ENCODE peak calls at places on chromosomes 4 and X, in four cellular contexts. X is IMR-90, A is A549, Z is body of pancreas. J is an unnamed sample. For H3K4me1, the result is how much of the 10 kb centered on the place peaks cover.

GRCh38 chr4:73988096-73988495 is at the start of gene PPBP:
- DNase-seq in X (no peak), A (no peak), Z (no peak), J (no peak)

GRCh38 chr4:139300431-139301142 is 718 bp upstream of the NAA15 start:
- DNase-seq in Z (peak), X (peak), A (peak), J (peak)

GRCh38 chr4:137531951-137532868 is at the start of gene PCDH18:
- DNase-seq in X (peak), A (no peak), Z (peak), J (peak)

GRCh38 chr4:76943790-76944189 is 5.8 kb upstream of the SEPTIN11 start:
- DNase-seq in Z (no peak), A (no peak), X (no peak), J (no peak)

GRCh38 chr4:17492058-17492741 is 19.7 kb downstream of the QDPR start:
- DNase-seq in Z (peak), A (no peak), X (no peak), J (peak)

GRCh38 chrX:103338663-103339062 is 8.6 kb downstream of the TCEAL7 start:
- DNase-seq in X (no peak), Z (no peak), A (no peak), J (no peak)

GRCh38 chr4:3070709-3071500 is 3.4 kb downstream of the HTT-AS start:
- DNase-seq in Z (no peak), X (peak), A (no peak), J (no peak)

GRCh38 chrX:149630681-149631292 is 805 bp downstream of the TMEM185A start:
- DNase-seq in Z (peak), X (peak), A (peak), J (peak)

GRCh38 chr4:14180983-14181601 is 553.6 kb upstream of the BOD1L1 start:
- DNase-seq in A (peak), Z (peak), X (peak), J (no peak)

GRCh38 chr4:94214703-94215360 is 7.2 kb downstream of the SMARCAD1 start:
- DNase-seq in A (no peak), X (no peak), Z (no peak), J (no peak)

GRCh38 chrX:83469551-83469950 is 38.5 kb upstream of the POU3F4 start:
- DNase-seq in X (peak), A (peak), Z (peak), J (peak)

GRCh38 chrX:123860506-123860840 is 620 bp downstream of the XIAP start:
- DNase-seq in X (no peak), A (peak), Z (no peak), J (no peak)

GRCh38 chrX:71301195-71301924 is at the start of gene ITGB1BP2:
- DNase-seq in A (no peak), Z (no peak), X (peak), J (peak)

GRCh38 chr4:187021436-187022205 is 298.0 kb upstream of the FAT1 start:
- DNase-seq in A (no peak), X (no peak), Z (no peak), J (no peak)

GRCh38 chrX:30150196-30150895 is 65.0 kb upstream of the MAGEB2 start:
- DNase-seq in A (no peak), Z (no peak), X (peak), J (no peak)

GRCh38 chr4:10047967-10048366 is 26.7 kb upstream of the SLC2A9 start:
- DNase-seq in A (no peak), X (no peak), Z (no peak), J (no peak)

GRCh38 chr4:3657917-3658913 is 108.0 kb upstream of the ADRA2C start:
- DNase-seq in X (peak), A (no peak), Z (peak), J (no peak)

GRCh38 chr4:123399638-123400358 is 3.2 kb downstream of the SPRY1 start:
- DNase-seq in A (no peak), X (no peak), Z (peak), J (no peak)

GRCh38 chr4:99652596-99653436 is 4.8 kb downstream of the C4orf54 start:
- DNase-seq in X (no peak), A (no peak), Z (no peak), J (peak)

GRCh38 chr4:48109413-48110263 is 24.4 kb downstream of the TXK start:
- DNase-seq in Z (peak), A (peak), X (peak), J (no peak)

GRCh38 chr4:180636696-180637095 is 1606.5 kb upstream of the TENM3 start:
- DNase-seq in A (no peak), Z (no peak), X (peak), J (no peak)

GRCh38 chrX:45385767-45386166 is 185.1 kb upstream of the DIPK2B start:
- DNase-seq in Z (no peak), A (no peak), X (peak), J (no peak)

GRCh38 chr4:16591867-16592266 is 306.6 kb downstream of the LDB2 start:
- DNase-seq in Z (peak), A (no peak), X (no peak), J (no peak)

GRCh38 chrX:14948701-14949100 is 75.5 kb downstream of the MOSPD2 start:
- DNase-seq in Z (no peak), X (no peak), A (no peak), J (no peak)

GRCh38 chrX:119252716-119253115 is 16.6 kb downstream of the PGRMC1 start:
- DNase-seq in Z (no peak), A (no peak), X (no peak), J (no peak)

GRCh38 chr4:95317124-95317820 is 231.5 kb downstream of the UNC5C start:
- DNase-seq in Z (no peak), X (no peak), A (no peak), J (no peak)

GRCh38 chrX:136030357-136031225 is 45.4 kb downstream of the SLC9A6 start:
- DNase-seq in A (no peak), X (peak), Z (peak), J (peak)

GRCh38 chr4:184328022-184328736 is 110.5 kb upstream of the ENPP6 start:
- DNase-seq in A (no peak), Z (no peak), X (no peak), J (peak)

GRCh38 chrX:103309860-103310591 is 764 bp downstream of the BEX2 start:
- DNase-seq in Z (no peak), X (no peak), A (no peak), J (peak)

GRCh38 chr4:168522371-168522770 is 25.5 kb downstream of the PALLD start:
- DNase-seq in X (no peak), A (no peak), Z (no peak), J (no peak)

GRCh38 chr4:23374280-23374679 is 515.6 kb downstream of the PPARGC1A start:
- DNase-seq in Z (no peak), X (no peak), A (no peak), J (peak)

GRCh38 chr4:4524364-4524763 is 17.5 kb downstream of the STX18 start:
- DNase-seq in A (no peak), X (peak), Z (no peak), J (peak)

GRCh38 chrX:138886769-138887168 is 175.3 kb upstream of the FGF13 start:
- DNase-seq in A (no peak), Z (no peak), X (no peak), J (peak)

GRCh38 chr4:40421839-40422238 is 86.7 kb downstream of the CHRNA9 start:
- DNase-seq in A (no peak), Z (no peak), X (no peak), J (no peak)

GRCh38 chr4:137644201-137644600 is 111.9 kb upstream of the PCDH18 start:
- DNase-seq in X (peak), A (no peak), Z (no peak), J (no peak)

GRCh38 chr4:83629945-83630684 is 94.2 kb downstream of the GPAT3 start:
- DNase-seq in X (peak), Z (peak), A (no peak), J (no peak)

GRCh38 chrX:85379174-85379907 is at the start of gene POF1B:
- DNase-seq in Z (peak), A (peak), X (no peak), J (peak)

GRCh38 chr4:155759372-155760252 is 791 bp downstream of the GUCY1B1 start:
- DNase-seq in A (peak), X (peak), Z (peak), J (peak)

GRCh38 chr4:3372933-3373465 is 68.8 kb upstream of the HGFAC start:
- DNase-seq in Z (peak), A (no peak), X (no peak), J (peak)

GRCh38 chr4:86967798-86968197 is 33.0 kb downstream of the AFF1 start:
- DNase-seq in A (no peak), Z (no peak), X (peak), J (no peak)

GRCh38 chr4:86965019-86965976 is 30.5 kb downstream of the AFF1 start:
- DNase-seq in Z (no peak), A (no peak), X (no peak), J (no peak)

GRCh38 chr4:86963697-86964096 is 28.9 kb downstream of the AFF1 start:
- DNase-seq in Z (no peak), A (no peak), X (peak), J (no peak)

GRCh38 chr4:86968477-86969015 is 33.7 kb downstream of the AFF1 start:
- DNase-seq in Z (no peak), A (no peak), X (no peak), J (no peak)

GRCh38 chr4:86967061-86967460 is 32.2 kb downstream of the AFF1 start:
- DNase-seq in X (no peak), Z (no peak), A (no peak), J (no peak)
- H3K4me1 ChIP-seq in X (under half), Z (under half), A (half or more), J (under half)

DNA sequence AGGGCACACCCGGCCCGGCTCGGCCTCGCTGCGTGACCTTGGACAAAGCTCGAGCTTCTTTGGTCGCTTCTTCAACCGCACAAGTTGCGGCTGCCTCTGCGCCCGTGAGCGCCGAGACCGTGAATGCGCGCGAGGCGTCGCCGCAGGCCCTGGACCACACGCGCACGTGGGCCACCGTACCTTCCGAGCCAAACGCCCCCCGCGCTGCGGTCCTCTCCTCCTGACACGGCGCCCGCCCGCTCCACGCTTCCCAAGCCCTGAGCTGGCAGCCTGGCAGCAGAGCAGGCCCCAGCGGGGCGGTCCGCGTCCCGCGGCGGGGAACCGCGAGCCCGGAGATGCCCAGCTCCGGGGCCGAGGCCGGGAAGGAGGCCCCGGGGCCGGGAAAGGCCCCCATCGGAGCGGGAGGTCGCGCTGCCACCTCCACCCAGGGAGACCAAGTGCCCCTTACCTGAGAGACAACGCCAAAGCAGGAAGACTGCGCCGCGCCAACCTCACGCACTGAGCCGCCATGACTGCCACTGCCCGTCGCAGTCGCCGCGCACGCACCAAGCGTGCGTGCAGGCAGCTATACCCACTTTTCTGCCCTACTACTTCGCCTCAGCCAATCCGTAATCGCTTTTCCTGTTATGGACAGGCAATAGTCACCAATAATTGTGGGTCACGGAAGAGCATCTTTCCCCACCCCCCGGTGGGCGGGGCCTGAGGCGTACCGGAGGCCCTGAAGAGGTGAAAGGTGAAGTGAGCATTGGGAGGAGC is at the start of gene GRPEL1:
- DNase-seq in X (peak), A (peak), Z (peak), J (peak)
- TF ChIP-seq POLR2A in X (peak), A (peak), Z (peak), J (peak)

GRCh38 chrX:55919367-55920221 is 202.0 kb downstream of the RRAGB start:
- DNase-seq in Z (no peak), X (no peak), A (no peak), J (no peak)
- TF ChIP-seq CTCF in Z (no peak), X (no peak), A (no peak), J (no peak)

DNA sequence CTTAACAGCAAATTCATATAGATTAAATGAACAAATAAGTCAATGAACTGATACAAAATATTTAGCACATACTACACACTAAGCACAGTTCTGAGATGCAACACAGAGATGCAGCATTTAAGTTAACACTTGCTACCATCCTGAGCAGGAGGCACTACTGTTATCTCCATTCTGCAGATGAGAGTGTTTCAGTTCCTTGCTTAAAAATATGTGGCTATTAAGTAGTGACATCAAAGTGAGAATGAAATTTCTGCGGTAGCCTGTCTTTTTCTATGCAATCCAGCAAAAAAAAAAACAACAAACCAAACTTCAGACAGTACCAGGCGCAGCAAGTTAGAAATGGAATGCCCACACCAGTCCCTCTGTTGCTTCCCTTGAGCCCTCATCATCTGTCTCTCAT is 90.8 kb downstream of the SHISA3 start:
- DNase-seq in Z (no peak), X (no peak), A (no peak), J (no peak)
- H3K4me1 ChIP-seq in Z (under half), X (under half), A (under half), J (under half)

GRCh38 chrX:47574096-47574553 is 8.1 kb upstream of the TIMP1 start:
- DNase-seq in A (no peak), Z (no peak), X (no peak), J (no peak)

GRCh38 chrX:47572773-47573333 is 9.4 kb upstream of the TIMP1 start:
- DNase-seq in X (no peak), Z (no peak), A (no peak), J (no peak)

GRCh38 chrX:47576021-47576898 is 6.0 kb upstream of the TIMP1 start:
- DNase-seq in A (no peak), X (no peak), Z (no peak), J (no peak)

GRCh38 chrX:47573334-47574095 is 8.7 kb upstream of the TIMP1 start:
- DNase-seq in Z (peak), X (peak), A (no peak), J (no peak)

DNA sequence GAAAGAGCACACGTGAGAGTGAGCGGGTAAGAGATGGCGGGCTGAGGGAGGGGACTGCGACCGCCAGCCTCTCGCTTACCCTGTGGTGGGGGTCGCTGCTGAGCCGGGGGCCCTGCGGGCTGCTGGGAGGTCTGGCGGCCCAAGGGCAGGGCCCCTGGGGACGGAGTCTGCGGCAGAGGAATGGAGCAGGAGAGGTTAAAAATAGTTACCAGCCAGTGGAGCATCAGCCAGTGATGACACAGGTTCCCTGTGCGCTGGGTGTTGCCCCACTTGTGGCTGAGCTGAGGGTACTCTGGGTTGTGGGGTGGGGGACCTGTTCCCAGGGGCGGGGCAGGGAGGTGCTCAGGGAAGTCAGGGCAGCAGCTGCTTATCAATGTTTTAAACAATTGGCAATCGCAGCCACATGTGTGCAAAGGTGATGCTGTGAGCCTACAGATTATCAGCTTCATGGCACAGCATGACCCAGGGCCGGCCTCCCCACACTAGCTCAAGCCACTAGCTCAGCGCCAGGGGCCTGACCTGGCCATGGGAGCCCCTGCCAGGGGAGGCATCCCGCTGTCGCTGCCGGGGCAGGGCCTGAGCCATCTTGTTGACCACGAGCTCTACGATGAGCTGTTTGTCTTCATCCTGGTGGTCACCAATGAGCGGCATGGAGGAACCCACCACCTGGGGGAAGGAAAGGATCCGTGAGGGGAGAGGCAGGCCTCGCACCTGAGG is 7.5 kb upstream of the TIMP1 start:
- DNase-seq in A (no peak), Z (no peak), X (no peak), J (no peak)
- TF ChIP-seq POLR2A in A (no peak), Z (no peak), X (no peak), J (no peak)

DNA sequence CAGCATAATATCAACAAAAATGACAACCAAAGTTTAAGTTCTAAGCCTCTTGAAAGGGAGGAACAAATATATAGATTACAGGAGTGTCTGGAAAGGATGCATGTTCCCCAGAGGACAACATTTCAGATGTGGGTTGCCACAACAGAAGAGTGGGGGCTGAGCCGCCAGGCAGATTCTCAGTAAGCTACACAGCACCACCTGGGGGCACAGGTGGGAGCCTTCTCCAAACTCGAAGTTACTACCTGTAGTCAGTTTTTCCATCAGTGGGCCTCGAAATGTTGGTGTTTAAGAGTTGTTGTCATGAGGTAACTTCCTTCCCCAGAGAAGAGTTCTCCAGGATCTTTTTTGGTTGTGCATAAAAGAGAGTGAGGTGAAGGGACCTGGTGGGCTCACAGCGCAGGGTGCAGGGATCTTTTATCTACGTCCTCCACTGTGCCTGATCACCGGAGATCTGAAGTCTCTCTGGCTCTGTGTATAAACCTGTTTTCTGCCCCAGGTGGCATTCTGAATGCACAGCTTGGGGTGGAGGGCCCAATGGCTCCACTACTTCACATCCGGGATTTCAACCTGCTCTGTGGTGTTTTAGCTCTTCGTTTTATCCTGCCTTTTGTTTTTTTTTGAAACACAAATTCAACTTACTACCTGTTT is 58.4 kb upstream of the STS start:
- DNase-seq in Z (no peak), X (no peak), A (no peak), J (no peak)
- TF ChIP-seq CTCF in Z (no peak), X (no peak), A (no peak), J (no peak)

GRCh38 chr4:75673959-75674328 is 733 bp upstream of the G3BP2 start:
- DNase-seq in A (no peak), X (no peak), Z (no peak), J (no peak)

GRCh38 chr4:75675004-75675531 is 1.9 kb upstream of the G3BP2 start:
- DNase-seq in X (no peak), Z (no peak), A (no peak), J (no peak)

GRCh38 chr4:75673027-75673958 is at the start of gene G3BP2:
- DNase-seq in Z (peak), X (peak), A (peak), J (peak)

GRCh38 chr4:75672461-75673026 is 667 bp downstream of the G3BP2 start:
- DNase-seq in Z (peak), A (peak), X (peak), J (peak)

DNA sequence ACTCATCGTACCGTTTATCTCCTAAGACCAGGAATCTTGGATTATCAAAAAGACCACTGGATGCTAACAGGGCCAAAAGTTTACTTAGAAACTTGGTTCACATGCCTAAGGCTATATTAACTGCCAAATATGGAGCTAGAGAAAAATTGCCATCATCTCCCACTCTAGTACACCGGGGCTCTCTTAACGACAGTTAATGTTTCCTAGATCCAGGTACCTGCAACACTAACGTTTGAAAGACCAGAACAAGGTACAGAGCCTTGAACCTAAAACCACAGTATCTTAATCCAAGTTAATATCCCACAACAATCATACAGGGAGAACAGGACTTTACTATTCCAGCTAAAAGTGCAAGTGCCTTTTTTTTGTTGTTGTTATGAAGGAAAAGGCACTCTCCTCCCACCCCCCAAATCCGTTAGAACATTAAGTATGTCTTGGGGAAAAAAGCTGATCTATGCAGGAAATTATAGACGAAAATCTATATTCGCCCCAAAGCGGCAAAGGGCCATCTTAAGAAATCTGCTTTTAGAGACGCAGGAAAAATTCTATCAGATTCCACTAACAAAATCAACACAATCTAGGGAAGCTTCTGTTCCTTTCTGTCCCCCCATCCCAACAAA is 1.3 kb downstream of the G3BP2 start:
- DNase-seq in A (peak), X (no peak), Z (no peak), J (no peak)
- H3K4me1 ChIP-seq in A (under half), X (under half), Z (under half), J (under half)

GRCh38 chr4:129515356-129515755 is 419.4 kb downstream of the C4orf33 start:
- DNase-seq in A (no peak), Z (no peak), X (no peak), J (no peak)
- TF ChIP-seq POLR2A in A (no peak), Z (no peak), X (no peak), J (no peak)

GRCh38 chr4:188781655-188782054 is 642.4 kb downstream of the TRIML1 start:
- DNase-seq in X (peak), A (peak), Z (no peak), J (no peak)
- TF ChIP-seq CTCF in X (peak), A (peak), Z (no peak), J (no peak)